ENCODE peak calls at places on chromosomes 12 and 14, in seven cellular contexts. One of them, this sample, is unnamed.

GRCh38 chr14:39265741-39266588 is 32.2 kb downstream of the MIA2 start:
- DNase-seq in stimulated activated CD4-positive, alpha-beta T cell treated with anti-CD3 and anti-CD28 coated beads, Interleukin-15, amount 100 ng/mL, for 1 hour: no peak
- DNase-seq in AG08395: no peak
- DNase-seq in NCI-H146: no peak
- DNase-seq in NCI-H1105 treated with DMSO at 0.1 percent for 48 hours: peak
- DNase-seq in mucosa of descending colon: no peak
- DNase-seq in T-helper 9 cell: no peak
- DNase-seq in this sample: no peak

GRCh38 chr14:68659021-68659931 is 133.6 kb downstream of the ZFP36L1 start:
- DNase-seq in stimulated activated CD4-positive, alpha-beta T cell treated with anti-CD3 and anti-CD28 coated beads, Interleukin-15, amount 100 ng/mL, for 1 hour: no peak
- DNase-seq in AG08395: peak
- DNase-seq in NCI-H146: no peak
- DNase-seq in NCI-H1105 treated with DMSO at 0.1 percent for 48 hours: no peak
- DNase-seq in mucosa of descending colon: no peak
- DNase-seq in T-helper 9 cell: no peak
- DNase-seq in this sample: no peak

GRCh38 chr12:12757121-12757520 is 28.3 kb upstream of the APOLD1 start:
- DNase-seq in stimulated activated CD4-positive, alpha-beta T cell treated with anti-CD3 and anti-CD28 coated beads, Interleukin-15, amount 100 ng/mL, for 1 hour: no peak
- DNase-seq in AG08395: no peak
- DNase-seq in NCI-H146: no peak
- DNase-seq in NCI-H1105 treated with DMSO at 0.1 percent for 48 hours: no peak
- DNase-seq in mucosa of descending colon: no peak
- DNase-seq in T-helper 9 cell: no peak
- DNase-seq in this sample: no peak

GRCh38 chr14:22472935-22473854 is 115.8 kb downstream of the DAD1 start:
- DNase-seq in stimulated activated CD4-positive, alpha-beta T cell treated with anti-CD3 and anti-CD28 coated beads, Interleukin-15, amount 100 ng/mL, for 1 hour: no peak
- DNase-seq in AG08395: peak
- DNase-seq in NCI-H146: no peak
- DNase-seq in NCI-H1105 treated with DMSO at 0.1 percent for 48 hours: peak
- DNase-seq in mucosa of descending colon: no peak
- DNase-seq in T-helper 9 cell: no peak
- DNase-seq in this sample: peak

GRCh38 chr12:49111206-49111605 is 559 bp upstream of the LMBR1L start:
- DNase-seq in stimulated activated CD4-positive, alpha-beta T cell treated with anti-CD3 and anti-CD28 coated beads, Interleukin-15, amount 100 ng/mL, for 1 hour: no peak
- DNase-seq in AG08395: no peak
- DNase-seq in NCI-H146: no peak
- DNase-seq in NCI-H1105 treated with DMSO at 0.1 percent for 48 hours: no peak
- DNase-seq in mucosa of descending colon: no peak
- DNase-seq in T-helper 9 cell: no peak
- DNase-seq in this sample: no peak

GRCh38 chr12:81809829-81810595 is 50.9 kb upstream of the PPFIA2 start:
- DNase-seq in stimulated activated CD4-positive, alpha-beta T cell treated with anti-CD3 and anti-CD28 coated beads, Interleukin-15, amount 100 ng/mL, for 1 hour: no peak
- DNase-seq in AG08395: no peak
- DNase-seq in NCI-H146: no peak
- DNase-seq in NCI-H1105 treated with DMSO at 0.1 percent for 48 hours: no peak
- DNase-seq in mucosa of descending colon: no peak
- DNase-seq in T-helper 9 cell: no peak
- DNase-seq in this sample: no peak

GRCh38 chr14:91046488-91047072 is 13.9 kb downstream of the RPS6KA5 start:
- DNase-seq in stimulated activated CD4-positive, alpha-beta T cell treated with anti-CD3 and anti-CD28 coated beads, Interleukin-15, amount 100 ng/mL, for 1 hour: no peak
- DNase-seq in AG08395: no peak
- DNase-seq in NCI-H146: no peak
- DNase-seq in NCI-H1105 treated with DMSO at 0.1 percent for 48 hours: no peak
- DNase-seq in mucosa of descending colon: no peak
- DNase-seq in T-helper 9 cell: no peak
- DNase-seq in this sample: no peak

GRCh38 chr12:105077435-105077834 is 6.8 kb downstream of the ALDH1L2 start:
- DNase-seq in stimulated activated CD4-positive, alpha-beta T cell treated with anti-CD3 and anti-CD28 coated beads, Interleukin-15, amount 100 ng/mL, for 1 hour: no peak
- DNase-seq in AG08395: no peak
- DNase-seq in NCI-H146: no peak
- DNase-seq in NCI-H1105 treated with DMSO at 0.1 percent for 48 hours: no peak
- DNase-seq in mucosa of descending colon: no peak
- DNase-seq in T-helper 9 cell: no peak
- DNase-seq in this sample: no peak

GRCh38 chr12:24469089-24469488 is 479.8 kb downstream of the BCAT1 start:
- DNase-seq in stimulated activated CD4-positive, alpha-beta T cell treated with anti-CD3 and anti-CD28 coated beads, Interleukin-15, amount 100 ng/mL, for 1 hour: no peak
- DNase-seq in AG08395: no peak
- DNase-seq in NCI-H146: no peak
- DNase-seq in NCI-H1105 treated with DMSO at 0.1 percent for 48 hours: no peak
- DNase-seq in mucosa of descending colon: no peak
- DNase-seq in T-helper 9 cell: no peak
- DNase-seq in this sample: no peak

GRCh38 chr12:50197297-50197727 is 30.1 kb upstream of the CERS5 start:
- DNase-seq in stimulated activated CD4-positive, alpha-beta T cell treated with anti-CD3 and anti-CD28 coated beads, Interleukin-15, amount 100 ng/mL, for 1 hour: no peak
- DNase-seq in AG08395: no peak
- DNase-seq in NCI-H146: no peak
- DNase-seq in NCI-H1105 treated with DMSO at 0.1 percent for 48 hours: peak
- DNase-seq in mucosa of descending colon: no peak
- DNase-seq in T-helper 9 cell: no peak
- DNase-seq in this sample: no peak